ENCODE peak calls at places on chromosome 22, in five cellular contexts. One of them, this sample, is unnamed.

GRCh38 chr22:23112472-23113012 is 29.2 kb downstream of the RSPH14 start:
- DNase-seq in neuronal stem cell: no peak
- DNase-seq in pancreas: no peak
- DNase-seq in AG04450: no peak
- DNase-seq in MM.1S: no peak
- DNase-seq in this sample: no peak

GRCh38 chr22:30305906-30306628 is 16.8 kb upstream of the CASTOR1 start:
- DNase-seq in neuronal stem cell: no peak
- DNase-seq in MM.1S: peak
- DNase-seq in pancreas: no peak
- DNase-seq in AG04450: no peak
- DNase-seq in this sample: no peak

GRCh38 chr22:30824711-30825110 is 130.0 kb downstream of the OSBP2 start:
- DNase-seq in AG04450: no peak
- DNase-seq in MM.1S: no peak
- DNase-seq in pancreas: no peak
- DNase-seq in neuronal stem cell: no peak
- DNase-seq in this sample: no peak

GRCh38 chr22:27495325-27495724 is 306.2 kb downstream of the MN1 start:
- DNase-seq in AG04450: no peak
- DNase-seq in pancreas: no peak
- DNase-seq in neuronal stem cell: no peak
- DNase-seq in MM.1S: no peak
- DNase-seq in this sample: no peak

GRCh38 chr22:27133951-27134664 is 476.7 kb downstream of the MIAT start:
- DNase-seq in MM.1S: no peak
- DNase-seq in pancreas: no peak
- DNase-seq in AG04450: no peak
- DNase-seq in neuronal stem cell: no peak
- DNase-seq in this sample: peak

GRCh38 chr22:27647540-27647939 is 154.0 kb downstream of the MN1 start:
- DNase-seq in AG04450: no peak
- DNase-seq in MM.1S: no peak
- DNase-seq in pancreas: no peak
- DNase-seq in neuronal stem cell: no peak
- DNase-seq in this sample: no peak

GRCh38 chr22:20803696-20804324 is 29.9 kb downstream of the SERPIND1 start:
- DNase-seq in neuronal stem cell: peak
- DNase-seq in pancreas: no peak
- DNase-seq in MM.1S: no peak
- DNase-seq in AG04450: peak
- DNase-seq in this sample: peak

GRCh38 chr22:29693151-29693550 is 26.7 kb upstream of the CABP7 start:
- DNase-seq in MM.1S: no peak
- DNase-seq in neuronal stem cell: no peak
- DNase-seq in pancreas: no peak
- DNase-seq in AG04450: no peak
- DNase-seq in this sample: no peak

GRCh38 chr22:28923826-28924732 is 40.7 kb downstream of the ZNRF3 start:
- DNase-seq in AG04450: no peak
- DNase-seq in MM.1S: no peak
- DNase-seq in pancreas: peak
- DNase-seq in neuronal stem cell: no peak
- DNase-seq in this sample: no peak

GRCh38 chr22:31603574-31603973 is 58.4 kb downstream of the PISD start:
- DNase-seq in MM.1S: no peak
- DNase-seq in pancreas: no peak
- DNase-seq in neuronal stem cell: no peak
- DNase-seq in AG04450: no peak
- DNase-seq in this sample: no peak

GRCh38 chr22:38135133-38135706 is 24.7 kb upstream of the BAIAP2L2 start:
- DNase-seq in AG04450: peak
- DNase-seq in neuronal stem cell: no peak
- DNase-seq in pancreas: no peak
- DNase-seq in MM.1S: no peak
- DNase-seq in this sample: peak

GRCh38 chr22:32861330-32861729 is 59.8 kb downstream of the TIMP3 start:
- DNase-seq in neuronal stem cell: no peak
- DNase-seq in pancreas: no peak
- DNase-seq in MM.1S: no peak
- DNase-seq in AG04450: no peak
- DNase-seq in this sample: no peak

GRCh38 chr22:29626497-29627195 is 23.2 kb downstream of the NF2 start:
- DNase-seq in pancreas: no peak
- DNase-seq in AG04450: peak
- DNase-seq in neuronal stem cell: no peak
- DNase-seq in MM.1S: no peak
- DNase-seq in this sample: peak

GRCh38 chr22:37627545-37627944 is 11.9 kb upstream of the SH3BP1 start:
- DNase-seq in pancreas: no peak
- DNase-seq in MM.1S: peak
- DNase-seq in neuronal stem cell: no peak
- DNase-seq in AG04450: no peak
- DNase-seq in this sample: no peak

GRCh38 chr22:32880531-32880905 is 79.0 kb downstream of the TIMP3 start:
- DNase-seq in neuronal stem cell: no peak
- DNase-seq in pancreas: no peak
- DNase-seq in AG04450: no peak
- DNase-seq in MM.1S: no peak
- DNase-seq in this sample: no peak

GRCh38 chr22:39364646-39365405 is 15.0 kb downstream of the SYNGR1 start:
- DNase-seq in neuronal stem cell: no peak
- DNase-seq in pancreas: no peak
- DNase-seq in MM.1S: no peak
- DNase-seq in AG04450: no peak
- DNase-seq in this sample: no peak

GRCh38 chr22:31136711-31137110 is 3.6 kb downstream of the PLA2G3 start:
- DNase-seq in MM.1S: no peak
- DNase-seq in AG04450: no peak
- DNase-seq in neuronal stem cell: no peak
- DNase-seq in pancreas: no peak
- DNase-seq in this sample: no peak

GRCh38 chr22:29842740-29843139 is 4.7 kb upstream of the ASCC2 start:
- DNase-seq in pancreas: no peak
- DNase-seq in neuronal stem cell: no peak
- DNase-seq in AG04450: peak
- DNase-seq in MM.1S: no peak
- DNase-seq in this sample: peak

GRCh38 chr22:30717331-30717921 is 22.8 kb downstream of the OSBP2 start:
- DNase-seq in pancreas: no peak
- DNase-seq in MM.1S: no peak
- DNase-seq in AG04450: peak
- DNase-seq in neuronal stem cell: no peak
- DNase-seq in this sample: peak

GRCh38 chr22:38824587-38824986 is 19.2 kb downstream of the NPTXR start:
- DNase-seq in neuronal stem cell: peak
- DNase-seq in MM.1S: peak
- DNase-seq in pancreas: peak
- DNase-seq in AG04450: peak
- DNase-seq in this sample: peak

GRCh38 chr22:37896939-37897338 is 9.2 kb upstream of the MICALL1 start:
- DNase-seq in AG04450: no peak
- DNase-seq in neuronal stem cell: no peak
- DNase-seq in MM.1S: no peak
- DNase-seq in pancreas: no peak
- DNase-seq in this sample: no peak

GRCh38 chr22:36377022-36377631 is 10.6 kb downstream of the MYH9 start:
- DNase-seq in pancreas: no peak
- DNase-seq in AG04450: no peak
- DNase-seq in neuronal stem cell: no peak
- DNase-seq in MM.1S: peak
- DNase-seq in this sample: no peak

GRCh38 chr22:22074634-22075381 is 92.2 kb upstream of the TOP3B start:
- DNase-seq in neuronal stem cell: no peak
- DNase-seq in pancreas: no peak
- DNase-seq in AG04450: no peak
- DNase-seq in MM.1S: no peak
- DNase-seq in this sample: no peak

GRCh38 chr22:37043828-37044538 is 7.6 kb upstream of the KCTD17 start:
- DNase-seq in neuronal stem cell: no peak
- DNase-seq in MM.1S: peak
- DNase-seq in AG04450: no peak
- DNase-seq in pancreas: peak
- DNase-seq in this sample: no peak

GRCh38 chr22:21860640-21861039 is 6.8 kb downstream of the MAPK1 start:
- DNase-seq in MM.1S: no peak
- DNase-seq in AG04450: no peak
- DNase-seq in neuronal stem cell: no peak
- DNase-seq in pancreas: no peak
- DNase-seq in this sample: no peak

GRCh38 chr22:27318516-27318915 is 483.0 kb downstream of the MN1 start:
- DNase-seq in AG04450: no peak
- DNase-seq in MM.1S: no peak
- DNase-seq in neuronal stem cell: no peak
- DNase-seq in pancreas: no peak
- DNase-seq in this sample: peak

GRCh38 chr22:30306629-30307016 is 17.3 kb upstream of the CASTOR1 start:
- DNase-seq in AG04450: no peak
- DNase-seq in MM.1S: peak
- DNase-seq in neuronal stem cell: no peak
- DNase-seq in pancreas: no peak
- DNase-seq in this sample: no peak

GRCh38 chr22:43917523-43917922 is 6.1 kb upstream of the PNPLA3 start:
- DNase-seq in pancreas: no peak
- DNase-seq in neuronal stem cell: no peak
- DNase-seq in AG04450: no peak
- DNase-seq in MM.1S: no peak
- DNase-seq in this sample: no peak

GRCh38 chr22:37547249-37547741 is 13.0 kb upstream of the CDC42EP1 start:
- DNase-seq in pancreas: no peak
- DNase-seq in MM.1S: no peak
- DNase-seq in AG04450: no peak
- DNase-seq in neuronal stem cell: no peak
- DNase-seq in this sample: peak

GRCh38 chr22:22789922-22790845 is 97.4 kb upstream of the IGLL5 start:
- DNase-seq in pancreas: no peak
- DNase-seq in neuronal stem cell: no peak
- DNase-seq in AG04450: no peak
- DNase-seq in MM.1S: no peak
- DNase-seq in this sample: no peak

GRCh38 chr22:23652711-23653110 is 20.6 kb upstream of the DRICH1 start:
- DNase-seq in AG04450: no peak
- DNase-seq in neuronal stem cell: no peak
- DNase-seq in MM.1S: no peak
- DNase-seq in pancreas: no peak
- DNase-seq in this sample: no peak

GRCh38 chr22:40721266-40721665 is 42.0 kb downstream of the MCHR1 start:
- DNase-seq in AG04450: no peak
- DNase-seq in neuronal stem cell: no peak
- DNase-seq in pancreas: no peak
- DNase-seq in MM.1S: no peak
- DNase-seq in this sample: peak
- H3K4me3 ChIP-seq in AG04450: no peak
- H3K4me3 ChIP-seq in neuronal stem cell: no peak
- H3K4me3 ChIP-seq in pancreas: no peak
- H3K4me3 ChIP-seq in MM.1S: no peak
- H3K4me3 ChIP-seq in this sample: no peak

DNA sequence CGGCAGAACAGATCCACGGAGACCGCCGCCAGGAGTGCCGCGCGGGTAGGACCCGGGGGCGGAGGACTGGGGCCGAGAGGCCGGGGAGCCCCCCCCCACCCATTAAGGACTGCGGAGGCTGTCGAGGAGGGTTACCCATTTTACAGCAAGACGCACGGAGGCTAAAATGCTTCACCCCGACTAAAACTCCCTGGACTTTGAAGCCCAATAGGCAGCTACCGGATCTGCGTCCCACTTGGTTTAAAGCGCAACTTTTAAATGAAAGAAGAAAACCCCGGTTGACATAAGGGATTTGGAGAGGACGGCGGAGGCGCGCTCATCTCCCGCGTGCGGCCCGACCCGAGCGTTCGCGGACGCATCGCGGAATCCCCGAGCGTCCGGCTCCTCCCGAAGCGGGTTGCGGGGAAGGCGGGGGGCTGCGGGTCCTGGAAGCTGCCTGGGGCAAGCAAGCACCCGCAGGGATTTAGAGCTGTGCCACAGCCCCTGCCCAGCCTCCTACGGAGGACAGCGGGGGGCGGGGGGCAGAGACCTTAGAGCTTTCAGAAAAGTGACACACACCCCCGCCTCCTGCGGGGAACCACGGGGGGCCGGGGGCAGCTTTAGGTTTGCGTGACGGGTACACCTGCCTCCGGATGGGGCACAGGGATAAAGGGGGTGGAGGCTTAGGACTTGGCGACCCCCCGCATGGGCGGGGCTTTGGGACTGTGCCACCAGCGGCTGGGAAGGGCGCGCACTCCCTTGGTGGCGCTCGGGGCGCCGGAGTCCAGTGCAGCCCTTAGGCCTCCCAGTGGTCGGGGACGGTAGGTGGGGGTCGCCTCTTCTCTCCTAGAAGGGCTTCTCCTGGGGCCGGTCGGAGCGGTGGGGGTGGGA is 761 bp upstream of the CELSR1 start:
- DNase-seq in pancreas: no peak
- DNase-seq in MM.1S: no peak
- DNase-seq in neuronal stem cell: peak
- DNase-seq in AG04450: no peak
- DNase-seq in this sample: peak
- H3K4me3 ChIP-seq in pancreas: peak
- H3K4me3 ChIP-seq in MM.1S: no peak
- H3K4me3 ChIP-seq in neuronal stem cell: peak
- H3K4me3 ChIP-seq in AG04450: peak
- H3K4me3 ChIP-seq in this sample: peak

GRCh38 chr22:49353185-49353584 is 474.5 kb downstream of the BRD1 start:
- DNase-seq in MM.1S: no peak
- DNase-seq in AG04450: no peak
- DNase-seq in pancreas: no peak
- DNase-seq in neuronal stem cell: no peak
- DNase-seq in this sample: no peak
- H3K4me3 ChIP-seq in MM.1S: no peak
- H3K4me3 ChIP-seq in AG04450: no peak
- H3K4me3 ChIP-seq in pancreas: no peak
- H3K4me3 ChIP-seq in neuronal stem cell: no peak
- H3K4me3 ChIP-seq in this sample: no peak

DNA sequence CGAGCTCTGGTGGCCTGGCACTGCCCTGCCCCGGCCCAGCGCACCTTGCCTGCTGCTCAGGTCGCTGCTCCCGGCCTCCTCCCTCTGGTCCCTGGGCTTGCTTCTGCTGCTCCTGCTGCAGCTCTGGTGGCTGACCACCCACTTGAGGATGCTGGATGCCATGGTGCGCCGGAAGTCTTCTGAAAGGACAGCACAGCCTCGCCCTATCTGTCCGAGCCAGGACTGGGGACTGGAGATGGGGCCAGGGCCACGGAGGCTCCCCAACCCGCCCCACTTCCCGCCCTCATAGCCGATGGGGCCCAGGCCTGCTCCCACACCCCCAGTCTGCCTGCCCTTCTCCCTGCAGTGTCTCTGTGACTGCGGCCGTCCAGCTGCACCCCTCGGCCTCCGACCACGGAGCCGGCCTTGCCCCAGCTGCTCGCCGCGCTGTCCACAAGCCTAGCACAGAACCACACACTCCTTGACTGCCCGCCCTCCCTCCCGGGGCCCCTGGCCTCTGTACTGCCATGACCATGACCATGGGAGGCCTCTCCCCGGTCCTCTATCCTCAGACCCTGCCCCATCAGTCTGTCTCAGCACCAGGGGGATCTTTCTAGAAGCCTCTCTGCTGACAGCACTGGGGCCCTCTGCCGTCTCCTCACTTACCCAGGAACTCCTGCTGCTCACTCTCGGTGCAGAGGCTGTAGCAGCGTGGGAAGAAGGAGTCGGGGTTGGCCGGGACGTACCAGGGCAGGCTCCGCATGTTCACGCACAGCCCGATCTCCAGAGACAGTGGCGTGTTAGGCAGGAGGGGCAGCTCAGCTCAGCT is 12.7 kb downstream of the TTLL8 start:
- DNase-seq in neuronal stem cell: no peak
- DNase-seq in AG04450: no peak
- DNase-seq in MM.1S: no peak
- DNase-seq in pancreas: no peak
- DNase-seq in this sample: no peak
- H3K4me3 ChIP-seq in neuronal stem cell: no peak
- H3K4me3 ChIP-seq in AG04450: no peak
- H3K4me3 ChIP-seq in MM.1S: no peak
- H3K4me3 ChIP-seq in pancreas: no peak
- H3K4me3 ChIP-seq in this sample: no peak

This sample was measured in foreskin fibroblast.